ENCODE peak calls at places on chromosomes 3 and 15, in eight cellular contexts. U is naive thymus-derived CD4-positive, alpha-beta T cell; S is gastrocnemius medialis; K is psoas muscle; F is adipocyte; Z is DND-41; C is lower lobe of right lung; L is aorta. P is an unnamed sample.
A peak's percentile ranks its signal among the peaks of the same experiment; 100 is the strongest.

GRCh38 chr15:78991476-78991875 is 46.6 kb upstream of the CTSH start:
- DNase-seq in Z (no peak), K (no peak), C (peak; percentile 46), L (peak; percentile 38), F (no peak), S (no peak), U (no peak), P (no peak)

GRCh38 chr3:32835943-32836342 is 18.1 kb downstream of the TRIM71 start:
- DNase-seq in L (no peak), Z (no peak), C (no peak), K (no peak), S (no peak), U (no peak), F (no peak), P (no peak)

GRCh38 chr3:171614318-171614967 is 154.2 kb upstream of the TNIK start:
- DNase-seq in F (peak; percentile 42), L (no peak), U (peak; percentile 22), S (no peak), C (no peak), Z (no peak), K (peak; percentile 42), P (peak; percentile 16)

GRCh38 chr3:190345027-190345821 is 23.0 kb upstream of the CLDN1 start:
- DNase-seq in C (no peak), F (peak; percentile 86), Z (no peak), U (no peak), S (no peak), K (no peak), L (no peak), P (no peak)

GRCh38 chr3:48663489-48664312 is 1.0 kb upstream of the CELSR3 start:
- DNase-seq in F (peak; percentile 96), U (peak; percentile 94), Z (no peak), C (peak; percentile 93), S (peak; percentile 69), K (peak; percentile 88), L (peak; percentile 96), P (peak; percentile 85)

GRCh38 chr15:29043731-29044485 is 158.1 kb downstream of the APBA2 start:
- DNase-seq in L (no peak), Z (no peak), S (no peak), F (peak; percentile 82), K (no peak), U (no peak), C (no peak), P (no peak)

GRCh38 chr3:23055733-23056376 is 147.3 kb upstream of the UBE2E2 start:
- DNase-seq in Z (no peak), U (no peak), L (no peak), K (no peak), C (no peak), F (peak; percentile 83), S (no peak), P (peak; percentile 18)

GRCh38 chr3:177447938-177448337 is 250.7 kb upstream of the TBL1XR1 start:
- DNase-seq in F (no peak), Z (no peak), U (no peak), C (peak; percentile 88), L (no peak), S (no peak), K (no peak), P (no peak)

GRCh38 chr15:85707519-85708338 is 87.0 kb downstream of the KLHL25 start:
- DNase-seq in L (no peak), F (peak; percentile 57), S (no peak), Z (peak; percentile 22), U (no peak), K (no peak), C (no peak), P (no peak)

DNA sequence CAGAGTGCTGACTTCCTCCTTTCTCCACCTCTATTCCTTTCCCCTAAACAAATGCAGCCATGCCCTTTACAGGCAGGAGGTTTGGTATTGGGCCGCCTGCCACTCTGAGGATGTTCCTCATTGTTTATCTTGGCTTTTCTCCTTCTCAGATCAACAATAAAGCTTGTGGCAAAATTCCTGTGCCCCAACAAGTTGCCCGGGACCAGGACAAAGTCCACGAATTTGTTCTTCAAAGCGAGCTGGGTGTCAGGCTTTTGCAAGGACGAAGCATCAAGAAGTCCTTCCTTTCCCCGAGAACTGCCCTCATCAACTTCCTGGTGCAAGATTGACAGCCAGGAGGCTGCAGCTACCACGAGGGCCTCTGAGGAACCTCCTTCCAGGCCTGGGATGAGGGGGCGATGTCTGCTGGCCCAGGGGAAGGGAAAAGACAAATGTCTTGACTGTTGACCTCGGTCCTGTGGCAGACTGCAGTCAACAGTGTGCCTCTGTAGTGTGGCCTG is 47.3 kb upstream of the LIMD1 start:
- DNase-seq in K (no peak), Z (no peak), C (no peak), U (no peak), F (no peak), S (peak; percentile 12), L (peak; percentile 56), P (no peak)
- H3K4me1 ChIP-seq in K (peaks cover 69% of the 10 kb centered on the region), Z (no peaks in the 10 kb centered on the region), C (peaks cover 71% of the 10 kb centered on the region), U (no peaks in the 10 kb centered on the region), F (peaks cover 74% of the 10 kb centered on the region), S (peaks cover 33% of the 10 kb centered on the region), L (no peaks in the 10 kb centered on the region), P (no peaks in the 10 kb centered on the region)

DNA sequence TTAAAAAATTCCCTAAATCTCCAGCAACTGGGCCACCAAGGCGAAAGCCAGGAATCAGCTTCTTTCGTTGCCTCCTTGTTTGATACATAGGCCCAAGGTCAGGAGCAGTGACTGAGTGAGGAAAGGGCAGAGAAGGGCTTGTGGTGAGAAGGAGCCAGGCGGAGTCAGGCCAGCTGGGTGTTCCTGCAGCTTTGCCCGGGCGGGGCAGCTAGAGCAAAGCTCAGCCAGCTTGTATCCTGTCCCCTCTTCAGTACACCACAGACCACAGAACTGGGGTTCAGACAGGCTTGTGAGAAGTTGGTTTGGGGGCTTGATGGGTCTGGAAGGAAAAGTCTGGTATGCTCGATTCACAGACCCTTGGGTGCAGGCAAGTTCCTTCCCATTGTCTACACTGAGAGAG is 52.6 kb downstream of the CCK start:
- DNase-seq in S (peak; percentile 45), K (no peak), F (no peak), Z (peak; percentile 38), L (no peak), U (no peak), C (no peak), P (no peak)
- H3K4me1 ChIP-seq in S (peaks cover 5% of the 10 kb centered on the region), K (no peaks in the 10 kb centered on the region), F (no peaks in the 10 kb centered on the region), Z (peaks cover 26% of the 10 kb centered on the region), L (no peaks in the 10 kb centered on the region), U (peaks cover 30% of the 10 kb centered on the region), C (peaks cover 17% of the 10 kb centered on the region), P (peaks cover 47% of the 10 kb centered on the region)

GRCh38 chr15:91941871-91942270 is 88.4 kb downstream of the SLCO3A1 start:
- DNase-seq in F (peak; percentile 41), K (no peak), Z (no peak), C (no peak), S (no peak), L (no peak), U (no peak), P (peak; percentile 15)

GRCh38 chr15:91940466-91941381 is 87.2 kb downstream of the SLCO3A1 start:
- DNase-seq in F (no peak), K (no peak), S (no peak), C (peak; percentile 69), L (no peak), U (no peak), Z (no peak), P (no peak)

GRCh38 chr15:91942676-91943417 is 89.3 kb downstream of the SLCO3A1 start:
- DNase-seq in F (peak; percentile 97), S (peak; percentile 84), K (peak; percentile 85), C (peak; percentile 86), U (peak; percentile 32), L (peak; percentile 91), Z (peak; percentile 60), P (peak; percentile 19)

GRCh38 chr15:91936182-91936775 is 82.8 kb downstream of the SLCO3A1 start:
- DNase-seq in U (no peak), K (no peak), L (no peak), Z (no peak), C (no peak), S (no peak), F (peak; percentile 66), P (no peak)

GRCh38 chr15:91939432-91939831 is 85.9 kb downstream of the SLCO3A1 start:
- DNase-seq in K (no peak), F (no peak), S (no peak), C (no peak), L (peak; percentile 45), U (no peak), Z (no peak), P (no peak)
- H3K4me1 ChIP-seq in K (peaks cover 24% of the 10 kb centered on the region), F (peaks cover 41% of the 10 kb centered on the region), S (peaks cover 20% of the 10 kb centered on the region), C (peaks cover 75% of the 10 kb centered on the region), L (peaks cover 8% of the 10 kb centered on the region), U (peaks cover 20% of the 10 kb centered on the region), Z (no peaks in the 10 kb centered on the region), P (peaks cover 48% of the 10 kb centered on the region)

GRCh38 chr15:89714775-89715174 is 24.2 kb downstream of the WDR93 start:
- DNase-seq in L (no peak), K (no peak), Z (no peak), C (no peak), S (no peak), U (no peak), F (peak; percentile 37), P (no peak)
- H3K4me1 ChIP-seq in L (no peaks in the 10 kb centered on the region), K (no peaks in the 10 kb centered on the region), Z (no peaks in the 10 kb centered on the region), C (no peaks in the 10 kb centered on the region), S (no peaks in the 10 kb centered on the region), U (no peaks in the 10 kb centered on the region), F (peaks cover 32% of the 10 kb centered on the region), P (no peaks in the 10 kb centered on the region)

GRCh38 chr3:42117175-42118008 is 26.2 kb downstream of the TRAK1 start:
- DNase-seq in S (peak; percentile 52), F (peak; percentile 66), Z (peak; percentile 23), K (peak; percentile 74), C (peak; percentile 69), L (peak; percentile 78), U (no peak), P (no peak)

GRCh38 chr3:42114130-42114529 is 23.0 kb downstream of the TRAK1 start:
- DNase-seq in S (no peak), C (no peak), F (no peak), Z (no peak), L (no peak), K (no peak), U (no peak), P (no peak)

GRCh38 chr3:42116466-42116865 is 25.3 kb downstream of the TRAK1 start:
- DNase-seq in L (no peak), U (no peak), S (no peak), F (no peak), Z (no peak), K (no peak), C (no peak), P (no peak)

GRCh38 chr3:42115223-42115622 is 24.1 kb downstream of the TRAK1 start:
- DNase-seq in Z (no peak), K (peak; percentile 89), C (peak; percentile 58), F (no peak), U (no peak), S (peak; percentile 89), L (no peak), P (no peak)

DNA sequence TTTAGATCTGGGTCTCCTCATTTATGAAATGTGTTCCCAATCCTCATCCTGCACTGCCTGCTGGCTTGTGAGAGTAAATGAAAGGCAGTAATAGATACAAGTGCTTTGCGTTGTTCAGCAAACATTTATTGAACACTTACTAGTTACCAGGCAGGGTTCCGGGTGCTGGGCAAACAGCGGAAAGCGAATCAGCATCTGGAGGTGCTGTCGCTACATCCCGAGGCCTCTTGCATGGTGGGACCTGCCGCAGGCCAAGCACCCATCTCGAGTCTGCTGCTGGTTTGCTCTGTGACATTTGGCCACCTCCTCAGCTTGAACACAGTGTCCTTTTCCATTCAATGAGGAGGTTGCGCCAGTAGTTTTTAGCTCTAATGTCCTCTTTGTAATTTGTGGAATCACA is 24.8 kb downstream of the TRAK1 start:
- DNase-seq in K (no peak), C (no peak), U (no peak), L (no peak), Z (no peak), S (no peak), F (no peak), P (no peak)
- H3K4me1 ChIP-seq in K (peaks cover 58% of the 10 kb centered on the region), C (peaks cover 67% of the 10 kb centered on the region), U (no peaks in the 10 kb centered on the region), L (no peaks in the 10 kb centered on the region), Z (no peaks in the 10 kb centered on the region), S (peaks cover 56% of the 10 kb centered on the region), F (peaks cover 34% of the 10 kb centered on the region), P (no peaks in the 10 kb centered on the region)